ENCODE peak calls at places on chromosomes 13 and 19, in five cellular contexts. One of them, this sample, is unnamed.

GRCh38 chr13:30577381-30577780 is 40.3 kb upstream of the USPL1 start:
- DNase-seq in lower leg skin: no peak
- DNase-seq in fibroblast of lung: peak; percentile 83
- DNase-seq in progenitor cell of endocrine pancreas: no peak
- DNase-seq in brain microvascular endothelial cell: peak; percentile 92
- DNase-seq in this sample: no peak

GRCh38 chr13:74280093-74280794 is 146.0 kb upstream of the KLF12 start:
- DNase-seq in lower leg skin: no peak
- DNase-seq in fibroblast of lung: no peak
- DNase-seq in progenitor cell of endocrine pancreas: no peak
- DNase-seq in brain microvascular endothelial cell: no peak
- DNase-seq in this sample: no peak

GRCh38 chr13:94335786-94336357 is 143.6 kb downstream of the DCT start:
- DNase-seq in lower leg skin: no peak
- DNase-seq in fibroblast of lung: no peak
- DNase-seq in progenitor cell of endocrine pancreas: no peak
- DNase-seq in brain microvascular endothelial cell: no peak
- DNase-seq in this sample: no peak

GRCh38 chr13:44652223-44652622 is 76.1 kb upstream of the TSC22D1 start:
- DNase-seq in lower leg skin: no peak
- DNase-seq in fibroblast of lung: no peak
- DNase-seq in progenitor cell of endocrine pancreas: no peak
- DNase-seq in brain microvascular endothelial cell: no peak
- DNase-seq in this sample: no peak

GRCh38 chr19:10166046-10166445 is 28.7 kb downstream of the DNMT1 start:
- DNase-seq in lower leg skin: no peak
- DNase-seq in fibroblast of lung: no peak
- DNase-seq in progenitor cell of endocrine pancreas: no peak
- DNase-seq in brain microvascular endothelial cell: no peak
- DNase-seq in this sample: no peak

GRCh38 chr13:40220299-40220935 is 446.0 kb downstream of the FOXO1 start:
- DNase-seq in lower leg skin: no peak
- DNase-seq in fibroblast of lung: peak; percentile 41
- DNase-seq in progenitor cell of endocrine pancreas: no peak
- DNase-seq in brain microvascular endothelial cell: peak; percentile 59
- DNase-seq in this sample: no peak

GRCh38 chr19:54434862-54435174 is 14.2 kb upstream of the LENG8 start:
- DNase-seq in lower leg skin: no peak
- DNase-seq in fibroblast of lung: no peak
- DNase-seq in progenitor cell of endocrine pancreas: no peak
- DNase-seq in brain microvascular endothelial cell: no peak
- DNase-seq in this sample: no peak

GRCh38 chr13:30551194-30551593 is 66.5 kb upstream of the USPL1 start:
- DNase-seq in lower leg skin: no peak
- DNase-seq in fibroblast of lung: peak; percentile 47
- DNase-seq in progenitor cell of endocrine pancreas: no peak
- DNase-seq in brain microvascular endothelial cell: no peak
- DNase-seq in this sample: no peak

GRCh38 chr19:11673608-11674041 is 65.1 kb downstream of the ZNF823 start:
- DNase-seq in lower leg skin: peak; percentile 89
- DNase-seq in fibroblast of lung: peak; percentile 73
- DNase-seq in progenitor cell of endocrine pancreas: peak; percentile 33
- DNase-seq in brain microvascular endothelial cell: peak; percentile 58
- DNase-seq in this sample: peak; percentile 47

GRCh38 chr19:34336781-34337271 is 28.2 kb upstream of the GPI start:
- DNase-seq in lower leg skin: no peak
- DNase-seq in fibroblast of lung: peak; percentile 51
- DNase-seq in progenitor cell of endocrine pancreas: no peak
- DNase-seq in brain microvascular endothelial cell: no peak
- DNase-seq in this sample: peak; percentile 35

GRCh38 chr19:48311384-48311783 is 14.0 kb upstream of the EMP3 start:
- DNase-seq in lower leg skin: no peak
- DNase-seq in fibroblast of lung: no peak
- DNase-seq in progenitor cell of endocrine pancreas: no peak
- DNase-seq in brain microvascular endothelial cell: no peak
- DNase-seq in this sample: no peak

GRCh38 chr19:52923782-52924593 is 760 bp upstream of the ZNF888 start:
- DNase-seq in lower leg skin: peak; percentile 88
- DNase-seq in fibroblast of lung: peak; percentile 45
- DNase-seq in progenitor cell of endocrine pancreas: no peak
- DNase-seq in brain microvascular endothelial cell: peak; percentile 6
- DNase-seq in this sample: no peak

GRCh38 chr19:941292-942132 is 15.7 kb downstream of the ARID3A start:
- DNase-seq in lower leg skin: no peak
- DNase-seq in fibroblast of lung: no peak
- DNase-seq in progenitor cell of endocrine pancreas: no peak
- DNase-seq in brain microvascular endothelial cell: no peak
- DNase-seq in this sample: no peak

GRCh38 chr19:5022066-5022860 is 53.4 kb downstream of the KDM4B start:
- DNase-seq in lower leg skin: no peak
- DNase-seq in fibroblast of lung: no peak
- DNase-seq in progenitor cell of endocrine pancreas: no peak
- DNase-seq in brain microvascular endothelial cell: no peak
- DNase-seq in this sample: no peak

GRCh38 chr19:13864223-13864512 is 12.8 kb upstream of the NANOS3 start:
- DNase-seq in lower leg skin: no peak
- DNase-seq in fibroblast of lung: no peak
- DNase-seq in progenitor cell of endocrine pancreas: no peak
- DNase-seq in brain microvascular endothelial cell: no peak
- DNase-seq in this sample: no peak

GRCh38 chr13:113355621-113356020 is 8.3 kb downstream of the GRTP1 start:
- DNase-seq in lower leg skin: no peak
- DNase-seq in fibroblast of lung: no peak
- DNase-seq in progenitor cell of endocrine pancreas: no peak
- DNase-seq in brain microvascular endothelial cell: no peak
- DNase-seq in this sample: no peak

GRCh38 chr13:34765446-34766180 is 176.5 kb upstream of the NBEA start:
- DNase-seq in lower leg skin: no peak
- DNase-seq in fibroblast of lung: no peak
- DNase-seq in progenitor cell of endocrine pancreas: no peak
- DNase-seq in brain microvascular endothelial cell: no peak
- DNase-seq in this sample: no peak

GRCh38 chr13:32587014-32587773 is 942 bp downstream of the PDS5B start:
- DNase-seq in lower leg skin: peak; percentile 92
- DNase-seq in fibroblast of lung: peak; percentile 71
- DNase-seq in progenitor cell of endocrine pancreas: peak; percentile 53
- DNase-seq in brain microvascular endothelial cell: peak; percentile 55
- DNase-seq in this sample: peak; percentile 77

GRCh38 chr13:111282425-111282824 is 38.0 kb upstream of the TEX29 start:
- DNase-seq in lower leg skin: no peak
- DNase-seq in fibroblast of lung: no peak
- DNase-seq in progenitor cell of endocrine pancreas: no peak
- DNase-seq in brain microvascular endothelial cell: no peak
- DNase-seq in this sample: no peak

GRCh38 chr19:45768644-45769053 is 403 bp downstream of the SIX5 start:
- DNase-seq in lower leg skin: no peak
- DNase-seq in fibroblast of lung: peak; percentile 55
- DNase-seq in progenitor cell of endocrine pancreas: no peak
- DNase-seq in brain microvascular endothelial cell: peak; percentile 22
- DNase-seq in this sample: peak; percentile 69

GRCh38 chr13:113320226-113320875 is 23.3 kb downstream of the LAMP1 start:
- DNase-seq in lower leg skin: no peak
- DNase-seq in fibroblast of lung: no peak
- DNase-seq in progenitor cell of endocrine pancreas: no peak
- DNase-seq in brain microvascular endothelial cell: no peak
- DNase-seq in this sample: no peak

GRCh38 chr19:30449673-30450072 is 77.5 kb downstream of the ZNF536 start:
- DNase-seq in lower leg skin: no peak
- DNase-seq in fibroblast of lung: no peak
- DNase-seq in progenitor cell of endocrine pancreas: no peak
- DNase-seq in brain microvascular endothelial cell: no peak
- DNase-seq in this sample: no peak

GRCh38 chr13:50712882-50713281 is 130.6 kb downstream of the DLEU7 start:
- DNase-seq in lower leg skin: no peak
- DNase-seq in fibroblast of lung: no peak
- DNase-seq in progenitor cell of endocrine pancreas: no peak
- DNase-seq in brain microvascular endothelial cell: no peak
- DNase-seq in this sample: no peak

GRCh38 chr13:49454388-49455015 is 10.4 kb downstream of the SETDB2 start:
- DNase-seq in lower leg skin: no peak
- DNase-seq in fibroblast of lung: peak; percentile 83
- DNase-seq in progenitor cell of endocrine pancreas: no peak
- DNase-seq in brain microvascular endothelial cell: no peak
- DNase-seq in this sample: no peak

GRCh38 chr13:50400930-50401553 is 385.8 kb downstream of the KCNRG start:
- DNase-seq in lower leg skin: no peak
- DNase-seq in fibroblast of lung: peak; percentile 84
- DNase-seq in progenitor cell of endocrine pancreas: no peak
- DNase-seq in brain microvascular endothelial cell: peak; percentile 73
- DNase-seq in this sample: no peak

GRCh38 chr13:21176982-21177284 is 475 bp downstream of the MRPL57 start:
- DNase-seq in lower leg skin: no peak
- DNase-seq in fibroblast of lung: no peak
- DNase-seq in progenitor cell of endocrine pancreas: no peak
- DNase-seq in brain microvascular endothelial cell: no peak
- DNase-seq in this sample: no peak

GRCh38 chr13:34247596-34247995 is 429.6 kb downstream of the RFC3 start:
- DNase-seq in lower leg skin: no peak
- DNase-seq in fibroblast of lung: no peak
- DNase-seq in progenitor cell of endocrine pancreas: no peak
- DNase-seq in brain microvascular endothelial cell: no peak
- DNase-seq in this sample: no peak

GRCh38 chr13:73556902-73557301 is 498.1 kb downstream of the KLF5 start:
- DNase-seq in lower leg skin: no peak
- DNase-seq in fibroblast of lung: no peak
- DNase-seq in progenitor cell of endocrine pancreas: no peak
- DNase-seq in brain microvascular endothelial cell: no peak
- DNase-seq in this sample: no peak

GRCh38 chr13:101611491-101612475 is 159.3 kb downstream of the ITGBL1 start:
- DNase-seq in lower leg skin: no peak
- DNase-seq in fibroblast of lung: no peak
- DNase-seq in progenitor cell of endocrine pancreas: no peak
- DNase-seq in brain microvascular endothelial cell: peak; percentile 37
- DNase-seq in this sample: no peak

GRCh38 chr13:31629085-31629785 is 110.1 kb upstream of the RXFP2 start:
- DNase-seq in lower leg skin: no peak
- DNase-seq in fibroblast of lung: peak; percentile 27
- DNase-seq in progenitor cell of endocrine pancreas: no peak
- DNase-seq in brain microvascular endothelial cell: peak; percentile 76
- DNase-seq in this sample: no peak

GRCh38 chr13:80132741-80133601 is 208.0 kb downstream of the SPRY2 start:
- DNase-seq in lower leg skin: peak; percentile 85
- DNase-seq in fibroblast of lung: peak; percentile 65
- DNase-seq in progenitor cell of endocrine pancreas: peak; percentile 43
- DNase-seq in brain microvascular endothelial cell: peak; percentile 76
- DNase-seq in this sample: peak; percentile 55